ENCODE peak calls at places on chromosomes 2 and 18, in nine cellular contexts. One of them, this sample, is unnamed.

GRCh38 chr2:42925742-42926437 is 133.5 kb upstream of the HAAO start:
- DNase-seq in H4: no peak
- DNase-seq in transverse colon: no peak
- DNase-seq in ovary: no peak
- DNase-seq in BJ: no peak
- DNase-seq in upper lobe of left lung: no peak
- DNase-seq in stimulated activated naive CD8-positive, alpha-beta T cell treated with anti-CD3 and anti-CD28 coated beads, Interleukin-15, amount 100 ng/mL, for 72 hours: no peak
- DNase-seq in SK-N-DZ: no peak
- DNase-seq in HT1080: no peak
- DNase-seq in this sample: no peak

GRCh38 chr2:191565647-191566198 is 112.2 kb upstream of the NABP1 start:
- DNase-seq in H4: no peak
- DNase-seq in transverse colon: no peak
- DNase-seq in ovary: no peak
- DNase-seq in BJ: no peak
- DNase-seq in upper lobe of left lung: no peak
- DNase-seq in stimulated activated naive CD8-positive, alpha-beta T cell treated with anti-CD3 and anti-CD28 coated beads, Interleukin-15, amount 100 ng/mL, for 72 hours: no peak
- DNase-seq in SK-N-DZ: no peak
- DNase-seq in HT1080: no peak
- DNase-seq in this sample: peak

GRCh38 chr2:201633862-201634261 is 9.4 kb downstream of the TMEM237 start:
- DNase-seq in H4: no peak
- DNase-seq in transverse colon: no peak
- DNase-seq in ovary: no peak
- DNase-seq in BJ: no peak
- DNase-seq in upper lobe of left lung: no peak
- DNase-seq in stimulated activated naive CD8-positive, alpha-beta T cell treated with anti-CD3 and anti-CD28 coated beads, Interleukin-15, amount 100 ng/mL, for 72 hours: no peak
- DNase-seq in SK-N-DZ: no peak
- DNase-seq in HT1080: no peak
- DNase-seq in this sample: no peak

GRCh38 chr2:171159326-171160118 is 1.2 kb downstream of the TLK1 start:
- DNase-seq in H4: peak
- DNase-seq in transverse colon: peak
- DNase-seq in ovary: peak
- DNase-seq in BJ: peak
- DNase-seq in upper lobe of left lung: peak
- DNase-seq in stimulated activated naive CD8-positive, alpha-beta T cell treated with anti-CD3 and anti-CD28 coated beads, Interleukin-15, amount 100 ng/mL, for 72 hours: peak
- DNase-seq in SK-N-DZ: peak
- DNase-seq in HT1080: peak
- DNase-seq in this sample: peak

GRCh38 chr2:18119883-18120282 is 241.4 kb downstream of the KCNS3 start:
- DNase-seq in H4: peak
- DNase-seq in transverse colon: no peak
- DNase-seq in ovary: no peak
- DNase-seq in BJ: no peak
- DNase-seq in upper lobe of left lung: no peak
- DNase-seq in stimulated activated naive CD8-positive, alpha-beta T cell treated with anti-CD3 and anti-CD28 coated beads, Interleukin-15, amount 100 ng/mL, for 72 hours: no peak
- DNase-seq in SK-N-DZ: peak
- DNase-seq in HT1080: peak
- DNase-seq in this sample: no peak

GRCh38 chr2:152781210-152781609 is 62.8 kb downstream of the ARL6IP6 start:
- DNase-seq in H4: no peak
- DNase-seq in transverse colon: no peak
- DNase-seq in ovary: no peak
- DNase-seq in BJ: no peak
- DNase-seq in upper lobe of left lung: no peak
- DNase-seq in stimulated activated naive CD8-positive, alpha-beta T cell treated with anti-CD3 and anti-CD28 coated beads, Interleukin-15, amount 100 ng/mL, for 72 hours: no peak
- DNase-seq in SK-N-DZ: no peak
- DNase-seq in HT1080: no peak
- DNase-seq in this sample: no peak

GRCh38 chr2:111930875-111931274 is 32.5 kb downstream of the MERTK start:
- DNase-seq in H4: peak
- DNase-seq in transverse colon: no peak
- DNase-seq in ovary: no peak
- DNase-seq in BJ: no peak
- DNase-seq in upper lobe of left lung: no peak
- DNase-seq in stimulated activated naive CD8-positive, alpha-beta T cell treated with anti-CD3 and anti-CD28 coated beads, Interleukin-15, amount 100 ng/mL, for 72 hours: peak
- DNase-seq in SK-N-DZ: no peak
- DNase-seq in HT1080: peak
- DNase-seq in this sample: peak

GRCh38 chr2:111119847-111120252 is 864 bp upstream of the BCL2L11 start:
- DNase-seq in H4: no peak
- DNase-seq in transverse colon: peak
- DNase-seq in ovary: no peak
- DNase-seq in BJ: no peak
- DNase-seq in upper lobe of left lung: peak
- DNase-seq in stimulated activated naive CD8-positive, alpha-beta T cell treated with anti-CD3 and anti-CD28 coated beads, Interleukin-15, amount 100 ng/mL, for 72 hours: no peak
- DNase-seq in SK-N-DZ: no peak
- DNase-seq in HT1080: no peak
- DNase-seq in this sample: no peak

GRCh38 chr2:146481629-146482028 is 1363.2 kb upstream of the ACVR2A start:
- DNase-seq in H4: peak
- DNase-seq in transverse colon: no peak
- DNase-seq in ovary: no peak
- DNase-seq in BJ: no peak
- DNase-seq in upper lobe of left lung: no peak
- DNase-seq in stimulated activated naive CD8-positive, alpha-beta T cell treated with anti-CD3 and anti-CD28 coated beads, Interleukin-15, amount 100 ng/mL, for 72 hours: no peak
- DNase-seq in SK-N-DZ: no peak
- DNase-seq in HT1080: peak
- DNase-seq in this sample: no peak

GRCh38 chr2:204260162-204260877 is 285.0 kb upstream of the PARD3B start:
- DNase-seq in H4: peak
- DNase-seq in transverse colon: peak
- DNase-seq in ovary: peak
- DNase-seq in BJ: no peak
- DNase-seq in upper lobe of left lung: peak
- DNase-seq in stimulated activated naive CD8-positive, alpha-beta T cell treated with anti-CD3 and anti-CD28 coated beads, Interleukin-15, amount 100 ng/mL, for 72 hours: peak
- DNase-seq in SK-N-DZ: peak
- DNase-seq in HT1080: peak
- DNase-seq in this sample: peak

GRCh38 chr2:17590342-17590911 is 49.9 kb downstream of the VSNL1 start:
- DNase-seq in H4: no peak
- DNase-seq in transverse colon: no peak
- DNase-seq in ovary: no peak
- DNase-seq in BJ: no peak
- DNase-seq in upper lobe of left lung: no peak
- DNase-seq in stimulated activated naive CD8-positive, alpha-beta T cell treated with anti-CD3 and anti-CD28 coated beads, Interleukin-15, amount 100 ng/mL, for 72 hours: no peak
- DNase-seq in SK-N-DZ: no peak
- DNase-seq in HT1080: no peak
- DNase-seq in this sample: no peak

GRCh38 chr2:23478087-23478932 is 93.3 kb downstream of the KLHL29 start:
- DNase-seq in H4: no peak
- DNase-seq in transverse colon: no peak
- DNase-seq in ovary: no peak
- DNase-seq in BJ: no peak
- DNase-seq in upper lobe of left lung: no peak
- DNase-seq in stimulated activated naive CD8-positive, alpha-beta T cell treated with anti-CD3 and anti-CD28 coated beads, Interleukin-15, amount 100 ng/mL, for 72 hours: no peak
- DNase-seq in SK-N-DZ: peak
- DNase-seq in HT1080: no peak
- DNase-seq in this sample: no peak

GRCh38 chr2:20411361-20411894 is 35.4 kb upstream of the RHOB start:
- DNase-seq in H4: peak
- DNase-seq in transverse colon: peak
- DNase-seq in ovary: peak
- DNase-seq in BJ: no peak
- DNase-seq in upper lobe of left lung: peak
- DNase-seq in stimulated activated naive CD8-positive, alpha-beta T cell treated with anti-CD3 and anti-CD28 coated beads, Interleukin-15, amount 100 ng/mL, for 72 hours: peak
- DNase-seq in SK-N-DZ: peak
- DNase-seq in HT1080: peak
- DNase-seq in this sample: peak

GRCh38 chr18:36821681-36822080 is 7.1 kb downstream of the TPGS2 start:
- DNase-seq in H4: no peak
- DNase-seq in transverse colon: no peak
- DNase-seq in ovary: no peak
- DNase-seq in BJ: no peak
- DNase-seq in upper lobe of left lung: no peak
- DNase-seq in stimulated activated naive CD8-positive, alpha-beta T cell treated with anti-CD3 and anti-CD28 coated beads, Interleukin-15, amount 100 ng/mL, for 72 hours: no peak
- DNase-seq in SK-N-DZ: no peak
- DNase-seq in HT1080: no peak
- DNase-seq in this sample: no peak

GRCh38 chr2:23940262-23940975 is at the start of gene UBXN2A:
- DNase-seq in H4: peak
- DNase-seq in transverse colon: peak
- DNase-seq in ovary: peak
- DNase-seq in BJ: no peak
- DNase-seq in upper lobe of left lung: peak
- DNase-seq in stimulated activated naive CD8-positive, alpha-beta T cell treated with anti-CD3 and anti-CD28 coated beads, Interleukin-15, amount 100 ng/mL, for 72 hours: peak
- DNase-seq in SK-N-DZ: peak
- DNase-seq in HT1080: peak
- DNase-seq in this sample: peak

GRCh38 chr2:170332676-170333402 is 154.9 kb downstream of the MYO3B start:
- DNase-seq in H4: no peak
- DNase-seq in transverse colon: no peak
- DNase-seq in ovary: no peak
- DNase-seq in BJ: no peak
- DNase-seq in upper lobe of left lung: no peak
- DNase-seq in stimulated activated naive CD8-positive, alpha-beta T cell treated with anti-CD3 and anti-CD28 coated beads, Interleukin-15, amount 100 ng/mL, for 72 hours: no peak
- DNase-seq in SK-N-DZ: no peak
- DNase-seq in HT1080: no peak
- DNase-seq in this sample: no peak

GRCh38 chr2:229243880-229244560 is 27.1 kb downstream of the PID1 start:
- DNase-seq in H4: no peak
- DNase-seq in transverse colon: no peak
- DNase-seq in ovary: no peak
- DNase-seq in BJ: no peak
- DNase-seq in upper lobe of left lung: no peak
- DNase-seq in stimulated activated naive CD8-positive, alpha-beta T cell treated with anti-CD3 and anti-CD28 coated beads, Interleukin-15, amount 100 ng/mL, for 72 hours: no peak
- DNase-seq in SK-N-DZ: no peak
- DNase-seq in HT1080: no peak
- DNase-seq in this sample: no peak

GRCh38 chr2:139059617-139060016 is 279.4 kb upstream of the NXPH2 start:
- DNase-seq in H4: no peak
- DNase-seq in transverse colon: no peak
- DNase-seq in ovary: no peak
- DNase-seq in BJ: no peak
- DNase-seq in upper lobe of left lung: no peak
- DNase-seq in stimulated activated naive CD8-positive, alpha-beta T cell treated with anti-CD3 and anti-CD28 coated beads, Interleukin-15, amount 100 ng/mL, for 72 hours: no peak
- DNase-seq in SK-N-DZ: no peak
- DNase-seq in HT1080: no peak
- DNase-seq in this sample: no peak

GRCh38 chr18:23204589-23205235 is 69.4 kb downstream of the CABLES1 start:
- DNase-seq in H4: no peak
- DNase-seq in transverse colon: no peak
- DNase-seq in ovary: no peak
- DNase-seq in BJ: no peak
- DNase-seq in upper lobe of left lung: no peak
- DNase-seq in stimulated activated naive CD8-positive, alpha-beta T cell treated with anti-CD3 and anti-CD28 coated beads, Interleukin-15, amount 100 ng/mL, for 72 hours: no peak
- DNase-seq in SK-N-DZ: no peak
- DNase-seq in HT1080: no peak
- DNase-seq in this sample: no peak

GRCh38 chr2:239881561-239882320 is 143.4 kb downstream of the NDUFA10 start:
- DNase-seq in H4: no peak
- DNase-seq in transverse colon: no peak
- DNase-seq in ovary: no peak
- DNase-seq in BJ: no peak
- DNase-seq in upper lobe of left lung: peak
- DNase-seq in stimulated activated naive CD8-positive, alpha-beta T cell treated with anti-CD3 and anti-CD28 coated beads, Interleukin-15, amount 100 ng/mL, for 72 hours: no peak
- DNase-seq in SK-N-DZ: no peak
- DNase-seq in HT1080: no peak
- DNase-seq in this sample: no peak

GRCh38 chr2:112701092-112701491 is 19.7 kb upstream of the NT5DC4 start:
- DNase-seq in H4: no peak
- DNase-seq in transverse colon: no peak
- DNase-seq in ovary: no peak
- DNase-seq in BJ: no peak
- DNase-seq in upper lobe of left lung: peak
- DNase-seq in stimulated activated naive CD8-positive, alpha-beta T cell treated with anti-CD3 and anti-CD28 coated beads, Interleukin-15, amount 100 ng/mL, for 72 hours: no peak
- DNase-seq in SK-N-DZ: no peak
- DNase-seq in HT1080: no peak
- DNase-seq in this sample: no peak

GRCh38 chr2:144510206-144510991 is 9.5 kb downstream of the ZEB2 start:
- DNase-seq in H4: no peak
- DNase-seq in transverse colon: no peak
- DNase-seq in ovary: no peak
- DNase-seq in BJ: no peak
- DNase-seq in upper lobe of left lung: no peak
- DNase-seq in stimulated activated naive CD8-positive, alpha-beta T cell treated with anti-CD3 and anti-CD28 coated beads, Interleukin-15, amount 100 ng/mL, for 72 hours: peak
- DNase-seq in SK-N-DZ: no peak
- DNase-seq in HT1080: peak
- DNase-seq in this sample: no peak

GRCh38 chr18:61824733-61825363 is 68.0 kb downstream of the RNF152 start:
- DNase-seq in H4: no peak
- DNase-seq in transverse colon: no peak
- DNase-seq in ovary: no peak
- DNase-seq in BJ: no peak
- DNase-seq in upper lobe of left lung: no peak
- DNase-seq in stimulated activated naive CD8-positive, alpha-beta T cell treated with anti-CD3 and anti-CD28 coated beads, Interleukin-15, amount 100 ng/mL, for 72 hours: no peak
- DNase-seq in SK-N-DZ: no peak
- DNase-seq in HT1080: no peak
- DNase-seq in this sample: no peak

GRCh38 chr2:241123816-241124536 is 21.9 kb upstream of the MTERF4 start:
- DNase-seq in H4: no peak
- DNase-seq in transverse colon: peak
- DNase-seq in ovary: no peak
- DNase-seq in BJ: no peak
- DNase-seq in upper lobe of left lung: no peak
- DNase-seq in stimulated activated naive CD8-positive, alpha-beta T cell treated with anti-CD3 and anti-CD28 coated beads, Interleukin-15, amount 100 ng/mL, for 72 hours: no peak
- DNase-seq in SK-N-DZ: no peak
- DNase-seq in HT1080: peak
- DNase-seq in this sample: no peak

GRCh38 chr2:69686855-69687254 is 43.3 kb upstream of the AAK1 start:
- DNase-seq in H4: no peak
- DNase-seq in transverse colon: no peak
- DNase-seq in ovary: no peak
- DNase-seq in BJ: no peak
- DNase-seq in upper lobe of left lung: peak
- DNase-seq in stimulated activated naive CD8-positive, alpha-beta T cell treated with anti-CD3 and anti-CD28 coated beads, Interleukin-15, amount 100 ng/mL, for 72 hours: no peak
- DNase-seq in SK-N-DZ: no peak
- DNase-seq in HT1080: no peak
- DNase-seq in this sample: no peak

GRCh38 chr18:21682276-21683051 is 22.1 kb downstream of the ABHD3 start:
- DNase-seq in H4: peak
- DNase-seq in transverse colon: no peak
- DNase-seq in ovary: no peak
- DNase-seq in BJ: peak
- DNase-seq in upper lobe of left lung: no peak
- DNase-seq in stimulated activated naive CD8-positive, alpha-beta T cell treated with anti-CD3 and anti-CD28 coated beads, Interleukin-15, amount 100 ng/mL, for 72 hours: peak
- DNase-seq in SK-N-DZ: no peak
- DNase-seq in HT1080: peak
- DNase-seq in this sample: peak

GRCh38 chr2:71646028-71646427 is 192.7 kb downstream of the DYSF start:
- DNase-seq in H4: no peak
- DNase-seq in transverse colon: no peak
- DNase-seq in ovary: no peak
- DNase-seq in BJ: peak
- DNase-seq in upper lobe of left lung: no peak
- DNase-seq in stimulated activated naive CD8-positive, alpha-beta T cell treated with anti-CD3 and anti-CD28 coated beads, Interleukin-15, amount 100 ng/mL, for 72 hours: no peak
- DNase-seq in SK-N-DZ: no peak
- DNase-seq in HT1080: peak
- DNase-seq in this sample: no peak

GRCh38 chr2:202700075-202700901 is 65.5 kb downstream of the FAM117B start:
- DNase-seq in H4: no peak
- DNase-seq in transverse colon: no peak
- DNase-seq in ovary: no peak
- DNase-seq in BJ: no peak
- DNase-seq in upper lobe of left lung: no peak
- DNase-seq in stimulated activated naive CD8-positive, alpha-beta T cell treated with anti-CD3 and anti-CD28 coated beads, Interleukin-15, amount 100 ng/mL, for 72 hours: no peak
- DNase-seq in SK-N-DZ: no peak
- DNase-seq in HT1080: no peak
- DNase-seq in this sample: no peak

GRCh38 chr2:36405183-36405582 is 49.6 kb downstream of the CRIM1 start:
- DNase-seq in H4: no peak
- DNase-seq in transverse colon: no peak
- DNase-seq in ovary: no peak
- DNase-seq in BJ: no peak
- DNase-seq in upper lobe of left lung: no peak
- DNase-seq in stimulated activated naive CD8-positive, alpha-beta T cell treated with anti-CD3 and anti-CD28 coated beads, Interleukin-15, amount 100 ng/mL, for 72 hours: no peak
- DNase-seq in SK-N-DZ: no peak
- DNase-seq in HT1080: no peak
- DNase-seq in this sample: no peak

GRCh38 chr2:230602562-230603230 is 109.9 kb upstream of the CAB39 start:
- DNase-seq in H4: no peak
- DNase-seq in transverse colon: peak
- DNase-seq in ovary: no peak
- DNase-seq in BJ: no peak
- DNase-seq in upper lobe of left lung: peak
- DNase-seq in stimulated activated naive CD8-positive, alpha-beta T cell treated with anti-CD3 and anti-CD28 coated beads, Interleukin-15, amount 100 ng/mL, for 72 hours: peak
- DNase-seq in SK-N-DZ: no peak
- DNase-seq in HT1080: no peak
- DNase-seq in this sample: no peak